ENCODE peak calls at places on chromosomes 11 and 22, in four cellular contexts. One of them, this sample, is unnamed.

GRCh38 chr11:36501236-36501635 is 8.8 kb downstream of the TRAF6 start:
- DNase-seq in K562: no peak
- DNase-seq in GM12878: no peak
- DNase-seq in HepG2: no peak
- DNase-seq in this sample: no peak

GRCh38 chr22:19035474-19036228 is 86.6 kb downstream of the DGCR2 start:
- DNase-seq in HepG2: no peak
- DNase-seq in K562: peak; percentile 68
- DNase-seq in GM12878: no peak
- DNase-seq in this sample: no peak

GRCh38 chr11:3146612-3147256 is 18.4 kb downstream of the OSBPL5 start:
- DNase-seq in GM12878: no peak
- DNase-seq in K562: no peak
- DNase-seq in HepG2: no peak
- DNase-seq in this sample: peak; percentile 40

GRCh38 chr11:44011797-44012196 is 36.0 kb upstream of the ACCSL start:
- DNase-seq in K562: no peak
- DNase-seq in HepG2: no peak
- DNase-seq in GM12878: no peak
- DNase-seq in this sample: no peak

GRCh38 chr22:50697667-50698506 is 25.3 kb downstream of the SHANK3 start:
- DNase-seq in GM12878: no peak
- DNase-seq in HepG2: no peak
- DNase-seq in K562: no peak
- DNase-seq in this sample: peak; percentile 76

GRCh38 chr22:38177926-38178604 is 3.6 kb downstream of the PLA2G6 start:
- DNase-seq in K562: peak; percentile 27
- DNase-seq in GM12878: no peak
- DNase-seq in HepG2: peak; percentile 94
- DNase-seq in this sample: no peak

GRCh38 chr11:77003954-77004353 is 30.2 kb upstream of the B3GNT6 start:
- DNase-seq in K562: no peak
- DNase-seq in GM12878: no peak
- DNase-seq in HepG2: no peak
- DNase-seq in this sample: no peak

GRCh38 chr11:93775289-93775688 is 8.8 kb upstream of the MED17 start:
- DNase-seq in K562: peak; percentile 29
- DNase-seq in HepG2: peak; percentile 21
- DNase-seq in GM12878: no peak
- DNase-seq in this sample: peak; percentile 43

GRCh38 chr22:33544707-33545106 is 375.6 kb downstream of the LARGE1 start:
- DNase-seq in HepG2: no peak
- DNase-seq in GM12878: no peak
- DNase-seq in K562: no peak
- DNase-seq in this sample: no peak

GRCh38 chr22:36938028-36938425 is 24.6 kb downstream of the CSF2RB start:
- DNase-seq in K562: no peak
- DNase-seq in HepG2: no peak
- DNase-seq in GM12878: no peak
- DNase-seq in this sample: no peak

GRCh38 chr11:17799147-17799546 is 64.6 kb downstream of the KCNC1 start:
- DNase-seq in GM12878: no peak
- DNase-seq in K562: no peak
- DNase-seq in HepG2: no peak
- DNase-seq in this sample: no peak

GRCh38 chr11:65287601-65288000 is 25.8 kb downstream of the POLA2 start:
- DNase-seq in K562: no peak
- DNase-seq in HepG2: no peak
- DNase-seq in GM12878: no peak
- DNase-seq in this sample: no peak

GRCh38 chr11:65288706-65289536 is 25.7 kb upstream of the CDC42EP2 start:
- DNase-seq in HepG2: no peak
- DNase-seq in K562: no peak
- DNase-seq in GM12878: no peak
- DNase-seq in this sample: peak; percentile 85

GRCh38 chr11:65291613-65292012 is 23.1 kb upstream of the CDC42EP2 start:
- DNase-seq in K562: no peak
- DNase-seq in HepG2: peak; percentile 56
- DNase-seq in GM12878: no peak
- DNase-seq in this sample: no peak

GRCh38 chr11:65292866-65293265 is 21.8 kb upstream of the CDC42EP2 start:
- DNase-seq in GM12878: no peak
- DNase-seq in HepG2: no peak
- DNase-seq in K562: no peak
- DNase-seq in this sample: no peak

DNA sequence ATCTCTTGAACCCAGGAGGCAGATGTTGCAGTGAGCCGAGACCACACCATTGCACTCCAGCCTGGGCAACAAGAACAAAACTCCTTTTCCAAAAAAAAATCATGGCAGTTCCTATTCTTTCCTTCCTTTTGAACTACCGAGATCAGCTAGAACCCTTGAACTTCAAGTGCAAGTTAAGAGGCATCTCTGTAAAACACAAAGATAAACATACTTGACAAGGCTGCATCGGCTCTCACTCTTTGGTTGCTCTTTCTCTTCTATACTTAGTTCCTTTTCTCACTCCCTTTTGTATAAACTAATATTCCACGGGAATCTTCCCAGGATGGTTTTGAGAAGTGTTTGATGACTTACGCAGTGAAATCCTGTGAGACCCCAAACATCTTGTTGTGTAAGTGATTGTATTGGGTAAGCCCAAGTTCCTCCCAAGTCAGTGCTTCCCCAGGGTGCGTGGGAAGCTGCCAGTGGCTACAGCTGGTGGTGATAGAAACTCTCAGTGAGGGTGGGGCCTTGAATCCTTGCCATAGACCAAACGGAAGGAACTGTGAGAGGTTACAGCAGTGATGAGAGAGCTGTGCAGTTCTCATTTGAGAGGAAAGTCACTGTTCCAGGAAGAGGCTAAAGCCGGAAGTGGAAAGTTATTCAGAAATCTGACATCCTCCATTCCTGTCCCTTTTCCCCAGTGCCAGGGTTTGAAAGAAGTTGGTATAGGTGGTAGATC is 24.1 kb upstream of the CDC42EP2 start:
- DNase-seq in HepG2: no peak
- DNase-seq in K562: peak; percentile 51
- DNase-seq in GM12878: peak; percentile 69
- DNase-seq in this sample: no peak
- TF ChIP-seq POLR2AphosphoS5 in HepG2: no peak
- TF ChIP-seq POLR2AphosphoS5 in K562: no peak
- TF ChIP-seq POLR2AphosphoS5 in GM12878: no peak
- TF ChIP-seq POLR2AphosphoS5 in this sample: no peak

GRCh38 chr11:66886671-66887221 is 29.9 kb downstream of the LRFN4 start:
- DNase-seq in GM12878: no peak
- DNase-seq in K562: peak; percentile 34
- DNase-seq in HepG2: no peak
- DNase-seq in this sample: no peak
- TF ChIP-seq MXI1 in GM12878: no peak
- TF ChIP-seq MXI1 in K562: no peak
- TF ChIP-seq MXI1 in HepG2: no peak
- TF ChIP-seq MXI1 in this sample: no peak

GRCh38 chr22:39241632-39242388 is 3.0 kb downstream of the PDGFB start:
- DNase-seq in HepG2: no peak
- DNase-seq in GM12878: no peak
- DNase-seq in K562: no peak
- DNase-seq in this sample: no peak
- TF ChIP-seq POLR2AphosphoS5 in HepG2: peak; percentile 2
- TF ChIP-seq POLR2AphosphoS5 in GM12878: no peak
- TF ChIP-seq POLR2AphosphoS5 in K562: no peak
- TF ChIP-seq POLR2AphosphoS5 in this sample: no peak

DNA sequence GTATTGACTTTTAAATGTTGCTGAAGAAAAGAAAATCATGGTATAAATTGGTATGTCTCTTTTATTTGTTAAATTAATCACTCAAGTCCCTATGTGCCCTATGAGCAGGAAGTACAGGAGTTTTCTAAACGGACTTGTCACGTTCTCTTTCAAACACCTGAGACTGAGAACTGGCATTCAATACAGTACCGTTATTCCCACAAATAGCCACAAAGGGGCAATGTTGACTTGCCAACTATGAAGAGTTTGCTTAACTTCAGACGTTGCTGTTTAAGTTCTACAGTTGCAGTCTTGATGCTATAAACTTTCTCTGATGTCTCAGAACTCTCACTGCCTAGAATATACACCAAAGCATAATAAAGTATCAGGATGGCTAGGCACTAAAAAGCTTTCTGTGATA is 7.6 kb downstream of the OR56A1 start:
- DNase-seq in GM12878: peak; percentile 5
- DNase-seq in K562: peak; percentile 14
- DNase-seq in HepG2: peak; percentile 43
- DNase-seq in this sample: no peak
- TF ChIP-seq MXI1 in GM12878: no peak
- TF ChIP-seq MXI1 in K562: no peak
- TF ChIP-seq MXI1 in HepG2: no peak
- TF ChIP-seq MXI1 in this sample: no peak

DNA sequence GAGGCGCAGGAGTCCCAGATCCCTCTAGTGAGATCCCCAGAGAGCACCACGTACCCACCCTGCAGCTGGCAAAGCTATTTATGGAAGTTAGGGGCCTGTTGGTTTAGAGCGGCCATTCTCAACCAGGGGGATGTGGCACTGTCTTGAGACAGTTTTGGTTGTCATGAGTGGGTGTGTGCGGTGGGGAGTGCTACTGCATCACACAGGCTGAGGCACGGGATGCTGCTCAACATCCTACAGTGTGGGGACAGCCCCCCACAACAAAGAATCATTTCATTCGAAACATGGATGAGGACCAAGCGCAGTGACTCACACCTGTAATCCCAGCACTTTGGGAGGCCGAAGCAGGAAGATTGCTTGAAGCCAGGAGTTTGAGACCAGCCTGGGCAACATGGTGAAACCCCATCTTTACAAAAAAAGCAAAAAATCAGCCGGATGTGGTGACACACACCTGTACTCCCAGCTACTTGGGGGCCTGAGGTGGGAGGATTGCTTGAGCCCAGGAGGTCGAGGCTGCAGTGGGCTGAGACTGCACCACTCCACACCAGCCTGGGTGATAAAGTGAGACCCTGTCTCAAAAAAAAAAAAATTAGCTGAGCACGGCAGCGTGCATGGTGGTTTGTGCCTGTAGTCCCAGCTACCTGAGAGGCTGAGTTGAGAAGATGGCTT is 28.2 kb downstream of the GGT5 start:
- DNase-seq in GM12878: peak; percentile 7
- DNase-seq in K562: no peak
- DNase-seq in HepG2: no peak
- DNase-seq in this sample: peak; percentile 1
- TF ChIP-seq POLR2AphosphoS5 in GM12878: no peak
- TF ChIP-seq POLR2AphosphoS5 in K562: no peak
- TF ChIP-seq POLR2AphosphoS5 in HepG2: no peak
- TF ChIP-seq POLR2AphosphoS5 in this sample: no peak

This sample was measured in SK-N-SH.